ENCODE peak calls at places on chromosomes 5 and 9, in four cellular contexts. M, W, T and Q are unnamed samples.

GRCh38 chr9:115335441-115335840 is 217.5 kb upstream of the TNC start:
- DNase-seq in M (no peak), W (no peak), T (no peak), Q (no peak)

GRCh38 chr5:89282038-89282831 is 399.3 kb upstream of the MEF2C start:
- DNase-seq in M (no peak), W (no peak), T (no peak), Q (no peak)

GRCh38 chr5:178757410-178757809 is 27.0 kb upstream of the ZNF354A start:
- DNase-seq in M (no peak), W (no peak), T (no peak), Q (no peak)

GRCh38 chr5:147690595-147690994 is 91.9 kb downstream of the JAKMIP2 start:
- DNase-seq in M (peak), W (peak), T (no peak), Q (peak)

GRCh38 chr5:157026789-157027424 is 32.0 kb downstream of the HAVCR1 start:
- DNase-seq in M (no peak), W (peak), T (peak), Q (peak)

GRCh38 chr5:16568875-16569580 is 47.8 kb downstream of the RETREG1 start:
- DNase-seq in M (no peak), W (no peak), T (no peak), Q (no peak)

GRCh38 chr9:99259231-99259918 is 37.3 kb downstream of the SEC61B start:
- DNase-seq in M (no peak), W (no peak), T (peak), Q (peak)

GRCh38 chr9:101791938-101792337 is 53.5 kb upstream of the GRIN3A start:
- DNase-seq in M (peak), W (peak), T (peak), Q (peak)

GRCh38 chr5:80035839-80036238 is 691 bp downstream of the THBS4 start:
- DNase-seq in M (no peak), W (no peak), T (no peak), Q (no peak)

GRCh38 chr9:7216004-7216821 is 458.4 kb downstream of the KDM4C start:
- DNase-seq in M (peak), W (peak), T (no peak), Q (no peak)

GRCh38 chr9:93960221-93960970 is 5.2 kb upstream of the BARX1 start:
- DNase-seq in M (no peak), W (no peak), T (no peak), Q (peak)

GRCh38 chr9:82382887-82383616 is 394.5 kb downstream of the SPATA31D1 start:
- DNase-seq in M (no peak), W (no peak), T (no peak), Q (no peak)

GRCh38 chr9:112112519-112112918 is 62.6 kb downstream of the SUSD1 start:
- DNase-seq in M (no peak), W (peak), T (no peak), Q (no peak)

GRCh38 chr5:64330728-64331231 is 165.1 kb downstream of the RNF180 start:
- DNase-seq in M (no peak), W (no peak), T (no peak), Q (no peak)

GRCh38 chr5:65142511-65143011 is 339.2 kb downstream of the ADAMTS6 start:
- DNase-seq in M (no peak), W (peak), T (no peak), Q (no peak)

GRCh38 chr9:37215456-37216229 is 95.3 kb downstream of the ZCCHC7 start:
- DNase-seq in M (no peak), W (no peak), T (no peak), Q (no peak)

GRCh38 chr9:121783523-121784507 is 132.4 kb downstream of the DAB2IP start:
- DNase-seq in M (no peak), W (no peak), T (no peak), Q (peak)

GRCh38 chr9:85166808-85167545 is 497.4 kb downstream of the NTRK2 start:
- DNase-seq in M (no peak), W (no peak), T (no peak), Q (no peak)

GRCh38 chr5:16889972-16890519 is 46.0 kb downstream of the MYO10 start:
- DNase-seq in M (no peak), W (peak), T (no peak), Q (no peak)

GRCh38 chr5:68242743-68243142 is 27.2 kb downstream of the PIK3R1 start:
- DNase-seq in M (no peak), W (no peak), T (no peak), Q (no peak)

GRCh38 chr9:35510745-35511428 is 21.0 kb downstream of the RUSC2 start:
- DNase-seq in M (peak), W (peak), T (no peak), Q (no peak)

GRCh38 chr9:81477669-81478068 is 211.7 kb downstream of the TLE1 start:
- DNase-seq in M (no peak), W (no peak), T (no peak), Q (no peak)

GRCh38 chr5:37971483-37972024 is 131.7 kb upstream of the GDNF start:
- DNase-seq in M (no peak), W (no peak), T (no peak), Q (no peak)

GRCh38 chr9:93207326-93207814 is 23.4 kb downstream of the WNK2 start:
- DNase-seq in M (no peak), W (no peak), T (no peak), Q (no peak)

GRCh38 chr9:16868706-16869105 is 1.8 kb downstream of the BNC2 start:
- DNase-seq in M (no peak), W (no peak), T (no peak), Q (no peak)

GRCh38 chr9:306907-307306 is 92.2 kb downstream of the DOCK8 start:
- DNase-seq in M (peak), W (peak), T (no peak), Q (peak)

GRCh38 chr5:10634056-10634455 is 70.2 kb downstream of the ANKRD33B start:
- DNase-seq in M (no peak), W (no peak), T (no peak), Q (no peak)

GRCh38 chr5:10631597-10631996 is 67.7 kb downstream of the ANKRD33B start:
- DNase-seq in M (no peak), W (no peak), T (no peak), Q (no peak)

GRCh38 chr5:10630126-10630525 is 66.3 kb downstream of the ANKRD33B start:
- DNase-seq in M (no peak), W (no peak), T (no peak), Q (no peak)

GRCh38 chr5:10633271-10634049 is 69.6 kb downstream of the ANKRD33B start:
- DNase-seq in M (no peak), W (no peak), T (no peak), Q (no peak)

DNA sequence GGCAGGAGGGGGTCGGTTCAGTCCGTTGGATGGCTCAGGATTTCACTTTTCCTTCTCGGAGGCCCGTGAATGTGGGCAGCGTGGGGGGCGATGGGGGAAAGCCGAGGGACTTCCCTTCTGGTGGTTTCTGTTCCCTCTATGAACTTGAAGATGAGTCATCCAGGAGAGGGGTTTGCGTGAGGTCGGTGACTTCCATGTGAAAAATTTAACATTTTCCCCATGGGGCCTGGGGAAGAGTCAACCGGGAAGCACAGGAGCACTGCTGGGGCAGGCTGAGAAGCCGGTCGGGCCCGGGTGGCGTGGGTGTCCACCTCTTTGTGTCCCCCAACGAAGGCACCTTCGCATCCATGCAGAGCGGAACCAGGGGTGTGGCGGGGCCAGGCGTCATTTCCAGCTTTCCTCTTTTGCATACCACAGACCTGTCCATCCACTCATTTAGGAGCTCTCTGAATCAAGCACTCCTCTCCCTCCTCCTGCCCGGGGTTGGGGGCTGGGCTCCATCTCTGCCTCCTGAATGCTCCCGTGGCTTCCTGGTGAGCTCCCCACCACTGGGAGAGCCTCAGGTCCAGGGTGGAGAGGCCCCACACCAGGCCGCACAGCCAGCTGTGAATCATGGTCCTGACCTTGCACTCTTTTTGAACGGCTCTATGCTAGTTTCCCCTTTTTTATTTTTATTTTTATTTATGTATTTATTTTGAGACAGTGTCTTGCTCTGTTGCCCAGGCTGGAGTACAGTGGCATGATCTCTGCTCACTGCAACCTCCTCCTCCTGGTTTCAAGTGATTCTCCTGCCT is 68.4 kb downstream of the ANKRD33B start:
- DNase-seq in M (no peak), W (no peak), T (no peak), Q (no peak)
- TF ChIP-seq NR3C1 in M (no peak), W (no peak), T (no peak), Q (no peak)

GRCh38 chr9:108816037-108816436 is 39.7 kb downstream of the ACTL7B start:
- DNase-seq in M (peak), W (no peak), T (no peak), Q (no peak)
- TF ChIP-seq NR3C1 in M (no peak), W (no peak), T (no peak), Q (no peak)

GRCh38 chr5:109062669-109063068 is 315.0 kb downstream of the FER start:
- DNase-seq in M (no peak), W (no peak), T (no peak), Q (no peak)
- TF ChIP-seq NR3C1 in M (no peak), W (no peak), T (no peak), Q (no peak)

DNA sequence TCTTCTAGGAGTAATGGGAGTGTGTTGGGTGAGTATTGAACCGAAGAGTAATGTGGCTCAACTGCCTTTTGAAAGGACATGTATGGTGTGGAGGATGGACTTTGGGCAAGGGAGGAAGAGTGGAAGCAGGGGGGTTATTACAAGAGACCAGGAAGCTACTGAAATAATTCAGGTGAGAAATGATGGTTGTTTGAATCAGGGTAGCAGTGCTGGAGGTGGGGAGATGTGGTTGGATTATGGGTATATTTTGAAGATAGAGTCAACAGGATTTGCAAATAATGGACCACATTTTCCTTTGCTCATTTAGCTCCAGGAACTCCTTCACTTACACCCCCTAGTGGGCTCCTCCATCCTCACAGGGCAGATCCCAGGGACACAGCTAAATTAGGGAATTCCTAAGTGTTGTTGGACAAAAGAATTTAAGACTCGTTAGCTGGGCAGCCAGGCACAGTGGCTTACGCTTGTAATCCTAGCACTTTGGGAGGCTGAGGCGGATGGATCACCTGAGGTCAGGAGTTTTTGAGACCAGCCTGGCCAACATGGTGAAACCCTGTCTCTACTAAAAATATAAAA is 1.2 kb upstream of the SLC4A9 start:
- DNase-seq in M (peak), W (peak), T (no peak), Q (peak)
- TF ChIP-seq NR3C1 in M (no peak), W (no peak), T (no peak), Q (no peak)

DNA sequence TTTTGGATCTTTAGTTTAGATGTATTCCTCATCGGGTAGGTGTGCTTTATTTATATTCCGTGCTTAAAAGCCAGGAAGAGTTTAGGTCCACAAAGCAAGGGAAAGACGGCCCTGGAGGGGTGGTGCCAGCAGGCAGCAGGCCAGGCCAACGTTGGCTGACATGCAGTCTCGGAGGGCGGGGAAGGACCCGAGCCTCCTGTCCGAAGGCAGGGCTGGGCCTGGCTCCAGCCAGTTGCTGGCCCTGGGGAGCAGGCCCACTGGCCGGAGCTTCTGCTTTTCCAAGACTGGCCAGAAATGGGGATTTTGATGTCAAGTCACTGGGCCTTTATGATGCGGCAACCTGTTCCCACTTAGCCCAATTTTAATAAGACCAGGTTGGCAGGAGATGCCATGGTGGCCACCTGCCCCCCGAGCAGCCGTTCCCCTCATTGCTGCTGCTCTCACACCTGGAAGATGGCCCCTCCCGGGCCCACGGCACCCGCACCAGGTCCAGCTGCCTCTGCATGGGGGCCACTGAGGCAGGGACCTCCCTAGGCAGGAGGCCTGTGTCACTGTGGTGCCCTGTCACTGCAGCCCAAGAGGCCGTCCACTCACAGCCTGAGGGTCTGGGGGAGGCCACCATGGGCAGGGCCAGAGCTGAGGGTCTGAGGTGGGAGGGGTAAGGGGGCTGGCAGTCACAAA is 23.2 kb downstream of the LPCAT1 start:
- DNase-seq in M (no peak), W (no peak), T (no peak), Q (no peak)
- TF ChIP-seq NR3C1 in M (no peak), W (no peak), T (no peak), Q (no peak)

GRCh38 chr5:150261231-150261630 is 28.3 kb downstream of the CAMK2A start:
- DNase-seq in M (peak), W (no peak), T (no peak), Q (no peak)
- TF ChIP-seq NR3C1 in M (no peak), W (no peak), T (no peak), Q (no peak)

DNA sequence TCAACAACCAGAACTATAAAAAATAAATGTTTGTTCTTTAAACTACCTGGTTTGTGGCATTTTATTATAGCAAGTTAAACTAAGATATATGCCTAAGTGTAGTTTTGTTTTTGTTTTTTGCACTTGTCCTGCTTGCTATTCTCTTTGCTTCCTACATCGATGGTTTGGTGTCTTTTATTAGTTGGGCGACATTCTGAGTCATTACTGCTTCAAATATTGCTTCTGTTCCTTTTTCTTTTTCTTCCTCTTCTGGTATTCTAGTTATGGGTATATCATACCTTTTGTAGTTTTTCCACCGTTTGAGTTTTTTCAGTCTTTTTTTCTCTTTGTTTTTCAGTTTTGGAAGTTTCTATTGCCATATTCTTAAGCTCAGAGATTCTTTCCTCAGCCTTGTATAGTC is 86.9 kb downstream of the MACIR start:
- DNase-seq in M (no peak), W (no peak), T (no peak), Q (no peak)
- TF ChIP-seq NR3C1 in M (no peak), W (no peak), T (no peak), Q (no peak)

GRCh38 chr9:8745347-8745746 is 945.8 kb upstream of the DMAC1 start:
- DNase-seq in M (no peak), W (no peak), T (no peak), Q (no peak)

GRCh38 chr9:8751531-8751930 is 952.0 kb upstream of the DMAC1 start:
- DNase-seq in M (no peak), W (no peak), T (no peak), Q (no peak)

GRCh38 chr9:8750639-8751041 is 951.1 kb upstream of the DMAC1 start:
- DNase-seq in M (no peak), W (no peak), T (no peak), Q (no peak)
- TF ChIP-seq NR3C1 in M (no peak), W (no peak), T (no peak), Q (no peak)

DNA sequence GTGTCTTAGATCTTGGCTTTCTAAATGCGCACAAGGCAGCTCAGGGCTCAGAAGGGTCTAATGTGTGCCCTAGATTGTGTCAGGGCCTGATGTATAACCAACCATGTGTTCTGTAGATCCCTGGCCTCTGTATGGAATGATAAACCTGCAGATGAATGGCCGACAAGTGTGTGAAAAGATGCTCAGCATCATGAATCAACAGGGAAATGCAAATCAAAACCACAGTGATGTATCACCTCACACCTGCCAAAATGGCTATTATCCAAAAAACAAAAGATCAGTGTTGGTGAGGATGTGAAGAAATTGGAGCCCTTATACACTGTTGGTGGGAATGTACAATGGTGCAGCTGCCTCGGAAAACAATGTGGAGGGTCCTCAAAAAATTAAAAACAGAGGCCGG is 489.8 kb downstream of the SEMA5A start:
- DNase-seq in M (no peak), W (no peak), T (no peak), Q (no peak)
- TF ChIP-seq NR3C1 in M (no peak), W (no peak), T (no peak), Q (no peak)